ENCODE peak calls at places on chromosome 19, in five cellular contexts. One of them, this sample, is unnamed.

GRCh38 chr19:18002347-18002850 is 5.6 kb upstream of the ARRDC2 start:
- DNase-seq in HepG2: no peak
- DNase-seq in HEK293T: no peak
- DNase-seq in GM12878: no peak
- DNase-seq in NT2/D1: no peak
- DNase-seq in this sample: no peak

GRCh38 chr19:931860-932646 is 6.2 kb downstream of the ARID3A start:
- DNase-seq in HepG2: no peak
- DNase-seq in HEK293T: no peak
- DNase-seq in GM12878: no peak
- DNase-seq in NT2/D1: no peak
- DNase-seq in this sample: no peak

GRCh38 chr19:7159105-7159933 is 89.8 kb downstream of the ZNF557 start:
- DNase-seq in HepG2: no peak
- DNase-seq in HEK293T: peak
- DNase-seq in GM12878: no peak
- DNase-seq in NT2/D1: no peak
- DNase-seq in this sample: no peak

GRCh38 chr19:6056801-6057650 is 53.3 kb downstream of the RFX2 start:
- DNase-seq in HepG2: peak
- DNase-seq in HEK293T: no peak
- DNase-seq in GM12878: no peak
- DNase-seq in NT2/D1: peak
- DNase-seq in this sample: no peak

GRCh38 chr19:28883241-28883693 is 329.7 kb downstream of the UQCRFS1 start:
- DNase-seq in HepG2: no peak
- DNase-seq in HEK293T: no peak
- DNase-seq in GM12878: no peak
- DNase-seq in NT2/D1: peak
- DNase-seq in this sample: no peak

GRCh38 chr19:7482584-7483439 is 6.0 kb downstream of the PEX11G start:
- DNase-seq in HepG2: no peak
- DNase-seq in HEK293T: no peak
- DNase-seq in GM12878: no peak
- DNase-seq in NT2/D1: no peak
- DNase-seq in this sample: peak

GRCh38 chr19:36719687-36720556 is 32.5 kb downstream of the ZNF567 start:
- DNase-seq in HepG2: no peak
- DNase-seq in HEK293T: no peak
- DNase-seq in GM12878: no peak
- DNase-seq in NT2/D1: no peak
- DNase-seq in this sample: no peak

GRCh38 chr19:39299404-39299803 is 3.2 kb downstream of the IFNL1 start:
- DNase-seq in HepG2: no peak
- DNase-seq in HEK293T: no peak
- DNase-seq in GM12878: no peak
- DNase-seq in NT2/D1: no peak
- DNase-seq in this sample: no peak

GRCh38 chr19:45670670-45671453 is 2.8 kb downstream of the GIPR start:
- DNase-seq in HepG2: peak
- DNase-seq in HEK293T: peak
- DNase-seq in GM12878: peak
- DNase-seq in NT2/D1: peak
- DNase-seq in this sample: peak

GRCh38 chr19:4559569-4559968 is at the start of gene SEMA6B:
- DNase-seq in HepG2: no peak
- DNase-seq in HEK293T: no peak
- DNase-seq in GM12878: no peak
- DNase-seq in NT2/D1: no peak
- DNase-seq in this sample: no peak

GRCh38 chr19:36032251-36033104 is at the start of gene CLIP3:
- DNase-seq in HepG2: no peak
- DNase-seq in HEK293T: no peak
- DNase-seq in GM12878: no peak
- DNase-seq in NT2/D1: no peak
- DNase-seq in this sample: no peak

GRCh38 chr19:2374808-2375207 is 14.7 kb downstream of the TMPRSS9 start:
- DNase-seq in HepG2: no peak
- DNase-seq in HEK293T: no peak
- DNase-seq in GM12878: no peak
- DNase-seq in NT2/D1: no peak
- DNase-seq in this sample: no peak

GRCh38 chr19:39444598-39445257 is 654 bp upstream of the SUPT5H start:
- DNase-seq in HepG2: no peak
- DNase-seq in HEK293T: no peak
- DNase-seq in GM12878: no peak
- DNase-seq in NT2/D1: no peak
- DNase-seq in this sample: no peak

GRCh38 chr19:41807176-41807575 is 10.8 kb downstream of the CEACAM3 start:
- DNase-seq in HepG2: no peak
- DNase-seq in HEK293T: no peak
- DNase-seq in GM12878: no peak
- DNase-seq in NT2/D1: no peak
- DNase-seq in this sample: no peak

GRCh38 chr19:39498262-39499081 is at the start of gene DLL3:
- DNase-seq in HepG2: no peak
- DNase-seq in HEK293T: peak
- DNase-seq in GM12878: no peak
- DNase-seq in NT2/D1: no peak
- DNase-seq in this sample: no peak

GRCh38 chr19:22595918-22596341 is 38.2 kb upstream of the ZNF492 start:
- DNase-seq in HepG2: no peak
- DNase-seq in HEK293T: no peak
- DNase-seq in GM12878: no peak
- DNase-seq in NT2/D1: no peak
- DNase-seq in this sample: no peak

GRCh38 chr19:46065486-46065885 is 24.7 kb upstream of the IGFL4 start:
- DNase-seq in HepG2: no peak
- DNase-seq in HEK293T: no peak
- DNase-seq in GM12878: no peak
- DNase-seq in NT2/D1: no peak
- DNase-seq in this sample: no peak

GRCh38 chr19:2952953-2953481 is 8.2 kb upstream of the ZNF77 start:
- DNase-seq in HepG2: peak
- DNase-seq in HEK293T: no peak
- DNase-seq in GM12878: no peak
- DNase-seq in NT2/D1: no peak
- DNase-seq in this sample: no peak

GRCh38 chr19:23403581-23404324 is 8.5 kb upstream of the ZNF91 start:
- DNase-seq in HepG2: peak
- DNase-seq in HEK293T: no peak
- DNase-seq in GM12878: no peak
- DNase-seq in NT2/D1: no peak
- DNase-seq in this sample: no peak

GRCh38 chr19:32671883-32672282 is 3.1 kb downstream of the ANKRD27 start:
- DNase-seq in HepG2: no peak
- DNase-seq in HEK293T: no peak
- DNase-seq in GM12878: no peak
- DNase-seq in NT2/D1: no peak
- DNase-seq in this sample: no peak

GRCh38 chr19:6076675-6077463 is 33.4 kb downstream of the RFX2 start:
- DNase-seq in HepG2: no peak
- DNase-seq in HEK293T: no peak
- DNase-seq in GM12878: no peak
- DNase-seq in NT2/D1: no peak
- DNase-seq in this sample: no peak

DNA sequence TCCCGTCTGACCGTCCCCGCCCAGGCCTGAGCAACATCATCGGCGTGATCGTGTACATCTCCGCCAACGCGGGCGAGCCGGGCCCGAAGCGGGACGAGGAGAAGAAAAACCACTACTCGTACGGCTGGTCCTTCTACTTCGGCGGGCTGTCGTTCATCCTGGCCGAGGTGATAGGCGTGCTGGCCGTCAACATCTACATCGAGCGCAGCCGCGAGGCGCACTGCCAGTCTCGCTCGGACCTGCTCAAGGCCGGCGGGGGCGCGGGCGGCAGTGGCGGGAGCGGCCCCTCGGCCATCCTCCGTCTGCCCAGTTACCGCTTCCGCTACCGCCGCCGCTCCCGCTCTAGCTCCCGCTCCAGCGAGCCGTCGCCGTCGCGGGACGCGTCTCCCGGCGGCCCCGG is 9.4 kb upstream of the CACNG6 start:
- DNase-seq in HepG2: no peak
- DNase-seq in HEK293T: no peak
- DNase-seq in GM12878: no peak
- DNase-seq in NT2/D1: no peak
- DNase-seq in this sample: no peak
- TF ChIP-seq SUZ12 in HepG2: no peak
- TF ChIP-seq SUZ12 in HEK293T: no peak
- TF ChIP-seq SUZ12 in GM12878: no peak
- TF ChIP-seq SUZ12 in NT2/D1: no peak
- TF ChIP-seq SUZ12 in this sample: no peak

DNA sequence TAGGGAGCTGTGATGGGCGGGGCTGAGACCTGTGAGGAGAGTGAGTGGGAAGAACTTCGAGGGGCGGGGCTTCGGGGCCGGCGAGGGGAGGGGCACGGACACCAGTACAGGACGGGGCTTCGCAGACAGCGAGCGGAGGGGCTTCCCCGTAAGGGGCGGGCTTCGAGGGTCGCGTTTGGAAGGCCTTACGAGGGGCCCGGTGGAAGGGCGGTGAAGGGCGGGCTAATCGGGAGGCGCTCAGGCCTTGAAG is 4.1 kb upstream of the EMP3 start:
- DNase-seq in HepG2: no peak
- DNase-seq in HEK293T: peak
- DNase-seq in GM12878: peak
- DNase-seq in NT2/D1: peak
- DNase-seq in this sample: no peak
- TF ChIP-seq SUZ12 in HepG2: no peak
- TF ChIP-seq SUZ12 in HEK293T: no peak
- TF ChIP-seq SUZ12 in GM12878: no peak
- TF ChIP-seq SUZ12 in NT2/D1: no peak
- TF ChIP-seq SUZ12 in this sample: no peak

DNA sequence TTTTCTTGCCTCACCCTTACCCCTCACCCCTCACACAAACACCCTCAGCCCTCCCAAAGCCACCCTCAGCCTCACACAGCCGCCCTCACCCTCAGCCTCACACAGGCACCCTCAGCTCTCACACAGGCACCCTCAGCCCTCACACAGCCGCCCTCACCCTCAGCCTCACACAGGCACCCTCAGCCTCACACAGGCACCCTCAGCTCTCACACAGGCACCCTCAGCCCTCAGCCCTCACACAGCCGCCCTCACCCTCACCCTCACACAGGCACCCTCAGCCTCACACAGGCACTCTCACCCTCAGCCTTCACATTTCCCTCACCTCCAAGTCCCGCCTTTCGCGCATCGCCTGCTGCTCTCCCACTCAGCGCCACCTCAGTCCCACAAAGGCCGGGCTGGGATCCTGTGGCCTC is 287 bp upstream of the ZSCAN22 start:
- DNase-seq in HepG2: no peak
- DNase-seq in HEK293T: no peak
- DNase-seq in GM12878: no peak
- DNase-seq in NT2/D1: no peak
- DNase-seq in this sample: no peak
- TF ChIP-seq SUZ12 in HepG2: no peak
- TF ChIP-seq SUZ12 in HEK293T: no peak
- TF ChIP-seq SUZ12 in GM12878: no peak
- TF ChIP-seq SUZ12 in NT2/D1: no peak
- TF ChIP-seq SUZ12 in this sample: no peak

DNA sequence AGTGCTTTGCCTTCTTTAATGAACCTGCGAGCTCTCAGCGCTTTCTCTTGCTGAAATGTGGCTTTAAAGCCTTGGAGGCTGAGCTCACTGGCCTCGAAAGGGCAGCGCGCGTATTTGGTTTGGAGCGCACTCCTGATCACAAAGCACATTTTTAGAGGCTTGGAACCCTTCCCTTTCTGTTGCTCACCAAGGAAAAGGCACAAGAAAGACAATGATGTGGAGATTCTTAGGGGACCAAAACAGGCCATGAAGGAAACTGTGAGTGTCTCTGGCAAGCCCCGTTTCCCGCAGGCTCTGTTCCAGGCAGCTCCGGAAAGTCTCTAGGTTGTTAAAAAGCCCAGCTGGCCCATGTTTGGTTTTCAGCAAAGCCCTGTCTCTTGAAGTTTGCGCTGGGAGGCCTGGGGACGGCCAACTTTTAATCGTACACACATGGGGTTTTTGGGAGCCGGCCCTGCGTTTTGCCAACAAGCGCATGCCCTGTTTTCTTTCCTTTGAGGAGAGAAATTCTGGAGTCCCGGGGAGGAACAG is 9.4 kb upstream of the SPC24 start:
- DNase-seq in HepG2: no peak
- DNase-seq in HEK293T: no peak
- DNase-seq in GM12878: no peak
- DNase-seq in NT2/D1: no peak
- DNase-seq in this sample: no peak
- TF ChIP-seq SUZ12 in HepG2: no peak
- TF ChIP-seq SUZ12 in HEK293T: no peak
- TF ChIP-seq SUZ12 in GM12878: no peak
- TF ChIP-seq SUZ12 in NT2/D1: no peak
- TF ChIP-seq SUZ12 in this sample: no peak